ENCODE peak calls at places on chromosomes 16 and 17, in eight cellular contexts. K is stimulated activated CD4-positive, alpha-beta T cell treated with anti-CD3 and anti-CD28 coated beads, Interleukin-2, amount 100 ng/mL, for 48 hours; E is GM18507; Z is activated T-helper 9 cell treated with anti-CD3 and anti-CD28 coated beads, Interleukin-2, amount 50 U/mL, for 16 hours; D is AG08396; F is NCI-H510A; O is activated naive CD8-positive, alpha-beta T cell treated with anti-CD3 and anti-CD28 coated beads, Interleukin-2, amount 50 U/mL, for 16 hours; H is RPMI7951. S is an unnamed sample.

GRCh38 chr17:41619162-41619933 is 5.0 kb downstream of the KRT17 start:
- DNase-seq in F (no peak), Z (no peak), D (no peak), O (no peak), E (no peak), K (no peak), H (no peak), S (no peak)

GRCh38 chr17:60077672-60078519 is 825 bp downstream of the HEATR6 start:
- DNase-seq in D (no peak), O (peak; percentile 21), Z (peak; percentile 38), K (no peak), H (no peak), E (no peak), F (no peak), S (no peak)

GRCh38 chr17:6853764-6854442 is 22.4 kb upstream of the TEKT1 start:
- DNase-seq in D (no peak), E (no peak), H (no peak), F (no peak), K (peak; percentile 4), O (no peak), Z (no peak), S (peak; percentile 8)

GRCh38 chr17:40553694-40554534 is 11.4 kb downstream of the CCR7 start:
- DNase-seq in Z (no peak), O (no peak), F (no peak), H (peak; percentile 46), E (no peak), K (no peak), D (peak; percentile 39), S (no peak)

GRCh38 chr17:32385121-32385520 is 35.2 kb downstream of the ZNF207 start:
- DNase-seq in O (no peak), D (no peak), F (no peak), H (no peak), E (no peak), Z (no peak), K (no peak), S (no peak)

GRCh38 chr17:45270828-45271418 is 9.0 kb upstream of the SPATA32 start:
- DNase-seq in K (peak; percentile 55), D (no peak), H (no peak), Z (peak; percentile 37), E (no peak), F (no peak), O (peak; percentile 24), S (peak; percentile 47)

GRCh38 chr17:41531993-41532392 is 3.9 kb upstream of the KRT19 start:
- DNase-seq in H (no peak), K (no peak), E (no peak), F (no peak), O (no peak), Z (no peak), D (no peak), S (no peak)

GRCh38 chr17:28993013-28993600 is 12.7 kb downstream of the SEZ6 start:
- DNase-seq in Z (no peak), F (no peak), K (no peak), E (no peak), O (no peak), D (no peak), H (peak; percentile 28), S (no peak)

GRCh38 chr17:65270499-65270898 is 133.3 kb downstream of the RGS9 start:
- DNase-seq in E (no peak), K (no peak), H (no peak), O (no peak), D (no peak), Z (no peak), F (no peak), S (no peak)

GRCh38 chr17:77326636-77327035 is 185.9 kb downstream of the SEC14L1 start:
- DNase-seq in Z (no peak), E (no peak), F (no peak), H (no peak), K (no peak), D (no peak), O (no peak), S (no peak)

GRCh38 chr17:47739150-47739549 is 6.1 kb downstream of the TBX21 start:
- DNase-seq in K (no peak), O (no peak), D (no peak), E (no peak), Z (no peak), F (no peak), H (no peak), S (no peak)

GRCh38 chr16:87276091-87276561 is 41.1 kb downstream of the C16orf95 start:
- DNase-seq in Z (no peak), H (peak; percentile 54), K (no peak), E (no peak), D (no peak), O (no peak), F (no peak), S (no peak)

GRCh38 chr16:10001258-10001785 is 180.9 kb downstream of the GRIN2A start:
- DNase-seq in E (no peak), F (no peak), D (no peak), K (no peak), H (no peak), O (no peak), Z (no peak), S (no peak)

GRCh38 chr17:57337390-57337789 is 81.1 kb downstream of the MSI2 start:
- DNase-seq in F (no peak), H (no peak), O (no peak), Z (no peak), E (no peak), D (no peak), K (no peak), S (no peak)

GRCh38 chr17:58388302-58389190 is 28.8 kb downstream of the RNF43 start:
- DNase-seq in O (no peak), F (no peak), H (peak; percentile 19), D (no peak), K (no peak), Z (no peak), E (no peak), S (no peak)